ENCODE peak calls at places on chromosomes 6 and 20, in five cellular contexts. U, V, P, I and C are unnamed samples.

GRCh38 chr20:3227511-3227910 is 11.5 kb downstream of the SLC4A11 start:
- DNase-seq in U (no peak), V (no peak), P (no peak), I (no peak), C (no peak)

GRCh38 chr20:60955687-60956086 is 296.4 kb upstream of the CDH4 start:
- DNase-seq in U (no peak), V (no peak), P (no peak), I (no peak), C (no peak)

GRCh38 chr6:33623895-33624381 is 2.8 kb downstream of the ITPR3 start:
- DNase-seq in U (no peak), V (no peak), P (no peak), I (no peak), C (no peak)

GRCh38 chr6:33824461-33825154 is 20.8 kb upstream of the MLN start:
- DNase-seq in U (no peak), V (peak; percentile 50), P (no peak), I (no peak), C (no peak)

GRCh38 chr6:99608886-99609482 is 2.4 kb downstream of the PRDM13 start:
- DNase-seq in U (no peak), V (no peak), P (no peak), I (no peak), C (no peak)

GRCh38 chr20:53914091-53914860 is 156.1 kb downstream of the BCAS1 start:
- DNase-seq in U (no peak), V (no peak), P (no peak), I (no peak), C (no peak)

GRCh38 chr20:2631228-2631627 is 21.2 kb upstream of the NOP56 start:
- DNase-seq in U (no peak), V (no peak), P (no peak), I (no peak), C (no peak)

GRCh38 chr20:25275813-25276532 is 28.1 kb downstream of the PYGB start:
- DNase-seq in U (no peak), V (no peak), P (peak; percentile 9), I (no peak), C (no peak)

GRCh38 chr6:16514249-16514648 is 247.0 kb downstream of the ATXN1 start:
- DNase-seq in U (peak; percentile 28), V (peak; percentile 19), P (no peak), I (peak; percentile 33), C (no peak)

GRCh38 chr6:113936093-113936934 is 34.6 kb downstream of the HDAC2 start:
- DNase-seq in U (no peak), V (peak; percentile 54), P (no peak), I (peak; percentile 53), C (peak; percentile 27)

GRCh38 chr20:33007376-33008335 is at the start of gene BPIFB2:
- DNase-seq in U (no peak), V (no peak), P (no peak), I (no peak), C (no peak)

GRCh38 chr6:71107935-71108420 is 151.1 kb upstream of the B3GAT2 start:
- DNase-seq in U (peak; percentile 8), V (no peak), P (no peak), I (no peak), C (no peak)

GRCh38 chr20:62815066-62815991 is 1.5 kb upstream of the COL9A3 start:
- DNase-seq in U (no peak), V (no peak), P (no peak), I (peak; percentile 52), C (no peak)

GRCh38 chr6:140871911-140872310 is 1260.8 kb upstream of the GJE1 start:
- DNase-seq in U (no peak), V (no peak), P (no peak), I (no peak), C (no peak)